ENCODE peak calls at places on chromosomes 12 and 14, in six cellular contexts. One of them, this sample, is unnamed.
A peak's percentile ranks its signal among the peaks of the same experiment; 100 is the strongest.

GRCh38 chr12:6778212-6778570 is 5.9 kb downstream of the LAG3 start:
- DNase-seq in DND-41: no peak
- DNase-seq in mammary epithelial cell: no peak
- DNase-seq in IMR-90: no peak
- DNase-seq in PC-3: no peak
- DNase-seq in MM.1S: no peak
- DNase-seq in this sample: peak; percentile 38

GRCh38 chr12:10705655-10706054 is 17.5 kb downstream of the YBX3 start:
- DNase-seq in DND-41: no peak
- DNase-seq in mammary epithelial cell: no peak
- DNase-seq in IMR-90: peak; percentile 55
- DNase-seq in PC-3: no peak
- DNase-seq in MM.1S: no peak
- DNase-seq in this sample: no peak

GRCh38 chr12:6745751-6746525 is 7.0 kb downstream of the MLF2 start:
- DNase-seq in DND-41: no peak
- DNase-seq in mammary epithelial cell: peak; percentile 84
- DNase-seq in IMR-90: no peak
- DNase-seq in PC-3: no peak
- DNase-seq in MM.1S: no peak
- DNase-seq in this sample: no peak

GRCh38 chr12:52418576-52419110 is 12.5 kb upstream of the KRT82 start:
- DNase-seq in DND-41: no peak
- DNase-seq in mammary epithelial cell: peak; percentile 28
- DNase-seq in IMR-90: no peak
- DNase-seq in PC-3: peak; percentile 21
- DNase-seq in MM.1S: no peak
- DNase-seq in this sample: no peak

GRCh38 chr12:80053048-80053790 is 46.1 kb upstream of the OTOGL start:
- DNase-seq in DND-41: no peak
- DNase-seq in mammary epithelial cell: peak; percentile 70
- DNase-seq in IMR-90: peak; percentile 96
- DNase-seq in PC-3: peak; percentile 40
- DNase-seq in MM.1S: no peak
- DNase-seq in this sample: peak; percentile 32

GRCh38 chr14:101762530-101763101 is 1.1 kb downstream of the PPP2R5C start:
- DNase-seq in DND-41: no peak
- DNase-seq in mammary epithelial cell: no peak
- DNase-seq in IMR-90: no peak
- DNase-seq in PC-3: no peak
- DNase-seq in MM.1S: no peak
- DNase-seq in this sample: no peak

GRCh38 chr12:25455696-25456095 is 97.4 kb downstream of the LMNTD1 start:
- DNase-seq in DND-41: no peak
- DNase-seq in mammary epithelial cell: no peak
- DNase-seq in IMR-90: no peak
- DNase-seq in PC-3: peak; percentile 67
- DNase-seq in MM.1S: no peak
- DNase-seq in this sample: no peak

GRCh38 chr12:34345801-34346200 is 323.5 kb downstream of the ALG10 start:
- DNase-seq in DND-41: no peak
- DNase-seq in mammary epithelial cell: no peak
- DNase-seq in IMR-90: no peak
- DNase-seq in PC-3: peak; percentile 10
- DNase-seq in MM.1S: no peak
- DNase-seq in this sample: no peak

GRCh38 chr14:38992067-38992835 is 110.8 kb downstream of the SEC23A start:
- DNase-seq in DND-41: no peak
- DNase-seq in mammary epithelial cell: no peak
- DNase-seq in IMR-90: no peak
- DNase-seq in PC-3: no peak
- DNase-seq in MM.1S: no peak
- DNase-seq in this sample: no peak

GRCh38 chr12:126926023-126926600 is 1340.9 kb upstream of the TMEM132C start:
- DNase-seq in DND-41: no peak
- DNase-seq in mammary epithelial cell: peak; percentile 4
- DNase-seq in IMR-90: no peak
- DNase-seq in PC-3: peak; percentile 57
- DNase-seq in MM.1S: peak; percentile 62
- DNase-seq in this sample: no peak

GRCh38 chr14:86574026-86574777 is 1044.3 kb downstream of the FLRT2 start:
- DNase-seq in DND-41: no peak
- DNase-seq in mammary epithelial cell: no peak
- DNase-seq in IMR-90: peak; percentile 79
- DNase-seq in PC-3: peak; percentile 40
- DNase-seq in MM.1S: no peak
- DNase-seq in this sample: no peak

GRCh38 chr12:124746649-124747425 is 116.8 kb downstream of the SCARB1 start:
- DNase-seq in DND-41: no peak
- DNase-seq in mammary epithelial cell: no peak
- DNase-seq in IMR-90: no peak
- DNase-seq in PC-3: no peak
- DNase-seq in MM.1S: no peak
- DNase-seq in this sample: peak; percentile 31

GRCh38 chr12:2845280-2845679 is 10.4 kb upstream of the NRIP2 start:
- DNase-seq in DND-41: no peak
- DNase-seq in mammary epithelial cell: no peak
- DNase-seq in IMR-90: peak; percentile 85
- DNase-seq in PC-3: no peak
- DNase-seq in MM.1S: no peak
- DNase-seq in this sample: no peak

GRCh38 chr12:18546399-18546798 is 191.4 kb downstream of the PLCZ1 start:
- DNase-seq in DND-41: no peak
- DNase-seq in mammary epithelial cell: peak; percentile 35
- DNase-seq in IMR-90: peak; percentile 60
- DNase-seq in PC-3: peak; percentile 70
- DNase-seq in MM.1S: no peak
- DNase-seq in this sample: no peak

GRCh38 chr14:68479247-68479646 is 313.6 kb downstream of the ZFP36L1 start:
- DNase-seq in DND-41: no peak
- DNase-seq in mammary epithelial cell: no peak
- DNase-seq in IMR-90: peak; percentile 25
- DNase-seq in PC-3: peak; percentile 40
- DNase-seq in MM.1S: no peak
- DNase-seq in this sample: no peak

GRCh38 chr14:36520601-36521525 is 831 bp upstream of the NKX2-1 start:
- DNase-seq in DND-41: no peak
- DNase-seq in mammary epithelial cell: peak; percentile 30
- DNase-seq in IMR-90: peak; percentile 2
- DNase-seq in PC-3: peak; percentile 30
- DNase-seq in MM.1S: no peak
- DNase-seq in this sample: peak; percentile 46

GRCh38 chr12:70840966-70841365 is 79.6 kb downstream of the PTPRR start:
- DNase-seq in DND-41: no peak
- DNase-seq in mammary epithelial cell: no peak
- DNase-seq in IMR-90: no peak
- DNase-seq in PC-3: peak; percentile 82
- DNase-seq in MM.1S: no peak
- DNase-seq in this sample: no peak

GRCh38 chr14:104686624-104687517 is 2.5 kb upstream of the INF2 start:
- DNase-seq in DND-41: peak; percentile 58
- DNase-seq in mammary epithelial cell: no peak
- DNase-seq in IMR-90: no peak
- DNase-seq in PC-3: no peak
- DNase-seq in MM.1S: no peak
- DNase-seq in this sample: peak; percentile 70

GRCh38 chr12:105330938-105331804 is 680 bp downstream of the C12orf75 start:
- DNase-seq in DND-41: peak; percentile 77
- DNase-seq in mammary epithelial cell: peak; percentile 27
- DNase-seq in IMR-90: no peak
- DNase-seq in PC-3: peak; percentile 19
- DNase-seq in MM.1S: peak; percentile 33
- DNase-seq in this sample: peak; percentile 39

GRCh38 chr12:50073712-50074111 is 11.4 kb upstream of the SMARCD1 start:
- DNase-seq in DND-41: no peak
- DNase-seq in mammary epithelial cell: no peak
- DNase-seq in IMR-90: no peak
- DNase-seq in PC-3: no peak
- DNase-seq in MM.1S: no peak
- DNase-seq in this sample: no peak

GRCh38 chr14:91398707-91399106 is 18.9 kb downstream of the CCDC88C start:
- DNase-seq in DND-41: no peak
- DNase-seq in mammary epithelial cell: no peak
- DNase-seq in IMR-90: no peak
- DNase-seq in PC-3: no peak
- DNase-seq in MM.1S: peak; percentile 18
- DNase-seq in this sample: no peak

GRCh38 chr14:95609398-95609990 is 74.6 kb downstream of the GLRX5 start:
- DNase-seq in DND-41: peak; percentile 12
- DNase-seq in mammary epithelial cell: peak; percentile 17
- DNase-seq in IMR-90: peak; percentile 23
- DNase-seq in PC-3: peak; percentile 56
- DNase-seq in MM.1S: peak; percentile 14
- DNase-seq in this sample: peak; percentile 24

GRCh38 chr14:83164016-83164415 is 1630.4 kb upstream of the SEL1L start:
- DNase-seq in DND-41: no peak
- DNase-seq in mammary epithelial cell: peak; percentile 4
- DNase-seq in IMR-90: peak; percentile 98
- DNase-seq in PC-3: peak; percentile 52
- DNase-seq in MM.1S: no peak
- DNase-seq in this sample: no peak

GRCh38 chr14:21103165-21103709 is 2.4 kb downstream of the TMEM253 start:
- DNase-seq in DND-41: no peak
- DNase-seq in mammary epithelial cell: no peak
- DNase-seq in IMR-90: no peak
- DNase-seq in PC-3: no peak
- DNase-seq in MM.1S: no peak
- DNase-seq in this sample: no peak

GRCh38 chr14:21102472-21103164 is 1.8 kb downstream of the TMEM253 start:
- DNase-seq in DND-41: no peak
- DNase-seq in mammary epithelial cell: no peak
- DNase-seq in IMR-90: no peak
- DNase-seq in PC-3: no peak
- DNase-seq in MM.1S: no peak
- DNase-seq in this sample: peak; percentile 72

GRCh38 chr14:21103710-21104447 is 3.0 kb downstream of the TMEM253 start:
- DNase-seq in DND-41: peak; percentile 96
- DNase-seq in mammary epithelial cell: peak; percentile 94
- DNase-seq in IMR-90: peak; percentile 94
- DNase-seq in PC-3: peak; percentile 96
- DNase-seq in MM.1S: peak; percentile 89
- DNase-seq in this sample: peak; percentile 96

GRCh38 chr14:21100931-21101330 is at the start of gene TMEM253:
- DNase-seq in DND-41: no peak
- DNase-seq in mammary epithelial cell: no peak
- DNase-seq in IMR-90: no peak
- DNase-seq in PC-3: no peak
- DNase-seq in MM.1S: no peak
- DNase-seq in this sample: peak; percentile 89

DNA sequence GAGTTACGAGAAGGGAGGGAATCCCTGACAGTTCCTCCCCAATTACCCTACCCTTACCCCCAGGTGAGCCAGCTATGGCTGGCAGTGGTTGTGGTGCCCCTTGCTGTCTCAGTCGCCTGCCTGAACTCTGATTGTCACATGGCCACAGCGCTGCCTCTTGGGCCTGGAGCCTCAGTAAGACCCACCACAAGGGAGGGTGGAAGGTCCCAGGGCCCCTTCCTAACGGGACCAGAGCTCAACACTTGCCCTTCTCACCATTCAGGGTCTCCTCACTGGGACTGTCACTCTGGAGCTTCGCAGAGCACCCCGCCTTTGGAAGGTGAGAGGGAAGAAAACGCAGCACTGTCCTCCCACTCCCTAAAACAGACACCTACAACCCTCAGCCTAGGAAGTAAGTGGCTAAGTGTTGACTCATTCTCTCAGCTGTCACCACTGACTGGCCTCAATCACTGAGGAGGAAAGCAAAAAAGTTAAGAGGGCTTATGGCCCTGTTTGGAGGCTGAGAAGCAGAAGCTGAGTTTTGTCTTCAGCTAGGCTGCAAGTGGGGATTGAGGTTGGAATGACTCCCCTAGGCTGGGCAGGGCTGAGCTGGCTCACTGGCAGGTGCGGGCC is 1.0 kb downstream of the TMEM253 start:
- DNase-seq in DND-41: no peak
- DNase-seq in mammary epithelial cell: no peak
- DNase-seq in IMR-90: no peak
- DNase-seq in PC-3: peak; percentile 41
- DNase-seq in MM.1S: no peak
- DNase-seq in this sample: no peak
- H3K9ac ChIP-seq in DND-41: peak overlapping the region; percentile 85
- H3K9ac ChIP-seq in mammary epithelial cell: no peak overlapping the region
- H3K9ac ChIP-seq in IMR-90: no peak overlapping the region
- H3K9ac ChIP-seq in PC-3: no peak overlapping the region
- H3K9ac ChIP-seq in MM.1S: no peak overlapping the region
- H3K9ac ChIP-seq in this sample: peak overlapping the region; percentile 82

GRCh38 chr14:75306917-75307699 is 28.5 kb downstream of the FOS start:
- DNase-seq in DND-41: no peak
- DNase-seq in mammary epithelial cell: peak; percentile 30
- DNase-seq in IMR-90: peak; percentile 19
- DNase-seq in PC-3: peak; percentile 57
- DNase-seq in MM.1S: peak; percentile 10
- DNase-seq in this sample: no peak
- TF ChIP-seq CTCF in DND-41: peak; percentile 47
- TF ChIP-seq CTCF in mammary epithelial cell: peak; percentile 45
- TF ChIP-seq CTCF in IMR-90: peak; percentile 33
- TF ChIP-seq CTCF in PC-3: peak; percentile 72
- TF ChIP-seq CTCF in MM.1S: peak; percentile 8
- TF ChIP-seq CTCF in this sample: no peak

DNA sequence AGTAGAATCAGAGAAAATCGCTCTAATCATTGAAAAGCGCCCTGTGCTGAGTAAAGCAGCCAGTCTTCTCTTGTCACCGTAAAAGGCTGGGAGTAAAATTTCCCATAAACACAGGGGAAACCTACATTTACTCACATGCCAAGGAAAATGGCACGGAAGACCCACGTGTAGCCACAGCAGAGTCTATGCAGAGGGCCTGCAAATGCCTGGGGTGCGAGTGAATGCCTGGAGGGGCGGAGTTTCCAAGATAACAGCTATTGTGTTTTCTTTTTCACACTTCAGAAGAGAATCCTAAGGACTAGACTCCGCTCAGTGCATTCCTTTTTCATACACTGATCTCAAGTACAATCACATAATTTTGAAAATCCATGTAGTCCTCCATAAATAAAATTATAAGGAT is 159.9 kb upstream of the FOXN3 start:
- DNase-seq in DND-41: no peak
- DNase-seq in mammary epithelial cell: no peak
- DNase-seq in IMR-90: peak; percentile 5
- DNase-seq in PC-3: no peak
- DNase-seq in MM.1S: no peak
- DNase-seq in this sample: no peak
- H3K9ac ChIP-seq in DND-41: no peak overlapping the region
- H3K9ac ChIP-seq in mammary epithelial cell: no peak overlapping the region
- H3K9ac ChIP-seq in IMR-90: no peak overlapping the region
- H3K9ac ChIP-seq in PC-3: no peak overlapping the region
- H3K9ac ChIP-seq in MM.1S: no peak overlapping the region
- H3K9ac ChIP-seq in this sample: no peak overlapping the region

DNA sequence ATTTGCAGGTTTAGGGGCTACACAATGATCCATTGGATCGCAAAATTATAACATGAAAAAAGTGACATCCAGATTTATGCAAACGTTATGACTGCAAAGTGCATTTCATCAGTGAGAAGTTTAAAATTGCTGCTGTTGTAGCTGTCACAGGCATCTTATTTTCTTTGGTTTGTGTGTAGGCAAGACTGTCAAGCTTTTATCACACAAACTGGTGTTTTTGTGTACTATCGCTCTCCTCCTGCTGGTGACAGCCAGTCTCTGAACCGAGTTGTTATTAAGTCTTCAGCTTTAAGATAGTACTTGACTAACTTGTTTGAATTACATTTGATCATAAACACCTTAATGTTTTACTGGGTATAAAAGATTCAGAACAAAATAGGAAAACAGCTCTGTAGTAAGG is 103.3 kb upstream of the RMST start:
- DNase-seq in DND-41: no peak
- DNase-seq in mammary epithelial cell: no peak
- DNase-seq in IMR-90: no peak
- DNase-seq in PC-3: no peak
- DNase-seq in MM.1S: no peak
- DNase-seq in this sample: no peak
- TF ChIP-seq CTCF in DND-41: no peak
- TF ChIP-seq CTCF in mammary epithelial cell: no peak
- TF ChIP-seq CTCF in IMR-90: no peak
- TF ChIP-seq CTCF in PC-3: no peak
- TF ChIP-seq CTCF in MM.1S: no peak
- TF ChIP-seq CTCF in this sample: no peak

This sample was measured in colonic mucosa.